ENCODE peak calls at places on chromosomes 5 and 9, in six cellular contexts. One of them, this sample, is unnamed.

GRCh38 chr9:88991066-88992030 is at the start of gene S1PR3:
- DNase-seq in heart left ventricle: peak; percentile 80
- DNase-seq in endothelial cell: peak; percentile 64
- DNase-seq in fibroblast of the aortic adventitia: peak; percentile 32
- DNase-seq in neural crest cell: peak; percentile 51
- DNase-seq in thoracic aorta: no peak
- DNase-seq in this sample: no peak

GRCh38 chr5:26295541-26295940 is 742.8 kb downstream of the CDH9 start:
- DNase-seq in heart left ventricle: no peak
- DNase-seq in endothelial cell: no peak
- DNase-seq in fibroblast of the aortic adventitia: no peak
- DNase-seq in neural crest cell: no peak
- DNase-seq in thoracic aorta: no peak
- DNase-seq in this sample: no peak

GRCh38 chr9:20997503-20998076 is 33.9 kb downstream of the HACD4 start:
- DNase-seq in heart left ventricle: no peak
- DNase-seq in endothelial cell: no peak
- DNase-seq in fibroblast of the aortic adventitia: no peak
- DNase-seq in neural crest cell: no peak
- DNase-seq in thoracic aorta: no peak
- DNase-seq in this sample: no peak

GRCh38 chr9:104993291-104993963 is 65.5 kb upstream of the ABCA1 start:
- DNase-seq in heart left ventricle: peak; percentile 81
- DNase-seq in endothelial cell: peak; percentile 71
- DNase-seq in fibroblast of the aortic adventitia: peak; percentile 93
- DNase-seq in neural crest cell: no peak
- DNase-seq in thoracic aorta: peak; percentile 61
- DNase-seq in this sample: no peak

GRCh38 chr9:89879276-89879675 is 274.5 kb downstream of the GADD45G start:
- DNase-seq in heart left ventricle: no peak
- DNase-seq in endothelial cell: no peak
- DNase-seq in fibroblast of the aortic adventitia: no peak
- DNase-seq in neural crest cell: no peak
- DNase-seq in thoracic aorta: no peak
- DNase-seq in this sample: no peak

GRCh38 chr9:37938121-37938906 is 34.4 kb upstream of the SLC25A51 start:
- DNase-seq in heart left ventricle: peak; percentile 45
- DNase-seq in endothelial cell: no peak
- DNase-seq in fibroblast of the aortic adventitia: peak; percentile 76
- DNase-seq in neural crest cell: no peak
- DNase-seq in thoracic aorta: no peak
- DNase-seq in this sample: no peak

GRCh38 chr9:69768101-69768500 is 8.3 kb upstream of the PTAR1 start:
- DNase-seq in heart left ventricle: no peak
- DNase-seq in endothelial cell: no peak
- DNase-seq in fibroblast of the aortic adventitia: peak; percentile 42
- DNase-seq in neural crest cell: no peak
- DNase-seq in thoracic aorta: no peak
- DNase-seq in this sample: no peak

GRCh38 chr9:132792547-132792946 is 85.5 kb downstream of the AK8 start:
- DNase-seq in heart left ventricle: no peak
- DNase-seq in endothelial cell: no peak
- DNase-seq in fibroblast of the aortic adventitia: no peak
- DNase-seq in neural crest cell: no peak
- DNase-seq in thoracic aorta: no peak
- DNase-seq in this sample: no peak

GRCh38 chr5:42889311-42889933 is 77.7 kb upstream of the SELENOP start:
- DNase-seq in heart left ventricle: peak; percentile 75
- DNase-seq in endothelial cell: peak; percentile 80
- DNase-seq in fibroblast of the aortic adventitia: peak; percentile 80
- DNase-seq in neural crest cell: peak; percentile 70
- DNase-seq in thoracic aorta: peak; percentile 24
- DNase-seq in this sample: peak; percentile 66

GRCh38 chr5:66554211-66554610 is 42.0 kb upstream of the MAST4 start:
- DNase-seq in heart left ventricle: no peak
- DNase-seq in endothelial cell: no peak
- DNase-seq in fibroblast of the aortic adventitia: peak; percentile 29
- DNase-seq in neural crest cell: no peak
- DNase-seq in thoracic aorta: no peak
- DNase-seq in this sample: peak; percentile 63

GRCh38 chr5:32942225-32942989 is 231.3 kb downstream of the NPR3 start:
- DNase-seq in heart left ventricle: no peak
- DNase-seq in endothelial cell: no peak
- DNase-seq in fibroblast of the aortic adventitia: peak; percentile 9
- DNase-seq in neural crest cell: no peak
- DNase-seq in thoracic aorta: no peak
- DNase-seq in this sample: peak; percentile 30
- TF ChIP-seq CTCF in heart left ventricle: no peak
- TF ChIP-seq CTCF in endothelial cell: peak; percentile 50
- TF ChIP-seq CTCF in fibroblast of the aortic adventitia: peak; percentile 36
- TF ChIP-seq CTCF in neural crest cell: peak; percentile 62
- TF ChIP-seq CTCF in thoracic aorta: no peak
- TF ChIP-seq CTCF in this sample: peak; percentile 32

GRCh38 chr9:15433661-15434060 is 11.0 kb downstream of the SNAPC3 start:
- DNase-seq in heart left ventricle: no peak
- DNase-seq in endothelial cell: no peak
- DNase-seq in fibroblast of the aortic adventitia: no peak
- DNase-seq in neural crest cell: no peak
- DNase-seq in thoracic aorta: no peak
- DNase-seq in this sample: no peak

GRCh38 chr9:15444141-15444540 is 21.5 kb downstream of the SNAPC3 start:
- DNase-seq in heart left ventricle: no peak
- DNase-seq in endothelial cell: no peak
- DNase-seq in fibroblast of the aortic adventitia: no peak
- DNase-seq in neural crest cell: no peak
- DNase-seq in thoracic aorta: no peak
- DNase-seq in this sample: no peak

GRCh38 chr9:15438891-15439290 is 16.2 kb downstream of the SNAPC3 start:
- DNase-seq in heart left ventricle: no peak
- DNase-seq in endothelial cell: no peak
- DNase-seq in fibroblast of the aortic adventitia: no peak
- DNase-seq in neural crest cell: no peak
- DNase-seq in thoracic aorta: no peak
- DNase-seq in this sample: no peak
- TF ChIP-seq CTCF in heart left ventricle: no peak
- TF ChIP-seq CTCF in endothelial cell: no peak
- TF ChIP-seq CTCF in fibroblast of the aortic adventitia: no peak
- TF ChIP-seq CTCF in neural crest cell: no peak
- TF ChIP-seq CTCF in thoracic aorta: no peak
- TF ChIP-seq CTCF in this sample: no peak

GRCh38 chr5:17396247-17396646 is 101.8 kb upstream of the TAF11L2 start:
- DNase-seq in heart left ventricle: no peak
- DNase-seq in endothelial cell: no peak
- DNase-seq in fibroblast of the aortic adventitia: peak; percentile 77
- DNase-seq in neural crest cell: no peak
- DNase-seq in thoracic aorta: no peak
- DNase-seq in this sample: no peak

GRCh38 chr5:17398866-17399835 is 98.9 kb upstream of the TAF11L2 start:
- DNase-seq in heart left ventricle: no peak
- DNase-seq in endothelial cell: no peak
- DNase-seq in fibroblast of the aortic adventitia: no peak
- DNase-seq in neural crest cell: no peak
- DNase-seq in thoracic aorta: no peak
- DNase-seq in this sample: no peak

GRCh38 chr5:17399931-17400330 is 98.1 kb upstream of the TAF11L2 start:
- DNase-seq in heart left ventricle: no peak
- DNase-seq in endothelial cell: no peak
- DNase-seq in fibroblast of the aortic adventitia: no peak
- DNase-seq in neural crest cell: no peak
- DNase-seq in thoracic aorta: no peak
- DNase-seq in this sample: no peak

GRCh38 chr5:17400724-17401508 is 97.1 kb upstream of the TAF11L2 start:
- DNase-seq in heart left ventricle: no peak
- DNase-seq in endothelial cell: no peak
- DNase-seq in fibroblast of the aortic adventitia: no peak
- DNase-seq in neural crest cell: no peak
- DNase-seq in thoracic aorta: no peak
- DNase-seq in this sample: no peak

DNA sequence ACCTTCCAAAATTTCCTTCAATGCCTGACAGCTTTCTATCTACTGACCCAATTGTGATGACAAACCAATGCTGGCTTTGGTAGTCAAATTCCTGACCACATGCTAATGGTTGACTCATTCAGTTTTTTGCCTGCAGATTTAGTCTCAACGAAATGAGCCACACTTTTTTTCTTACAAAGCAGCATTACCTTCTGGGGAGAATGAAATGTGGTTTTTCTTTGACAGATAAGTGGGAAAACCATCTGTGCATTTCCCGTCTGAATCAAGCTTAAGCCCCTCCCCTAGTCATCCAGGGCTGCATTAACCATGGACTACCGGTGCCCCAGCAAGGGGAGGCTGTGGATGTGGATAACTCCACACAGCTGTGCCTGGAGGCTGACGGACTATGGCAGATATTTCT is 99.6 kb upstream of the TAF11L2 start:
- DNase-seq in heart left ventricle: no peak
- DNase-seq in endothelial cell: no peak
- DNase-seq in fibroblast of the aortic adventitia: peak; percentile 90
- DNase-seq in neural crest cell: no peak
- DNase-seq in thoracic aorta: no peak
- DNase-seq in this sample: no peak
- TF ChIP-seq CTCF in heart left ventricle: no peak
- TF ChIP-seq CTCF in endothelial cell: no peak
- TF ChIP-seq CTCF in fibroblast of the aortic adventitia: no peak
- TF ChIP-seq CTCF in neural crest cell: no peak
- TF ChIP-seq CTCF in thoracic aorta: no peak
- TF ChIP-seq CTCF in this sample: no peak

DNA sequence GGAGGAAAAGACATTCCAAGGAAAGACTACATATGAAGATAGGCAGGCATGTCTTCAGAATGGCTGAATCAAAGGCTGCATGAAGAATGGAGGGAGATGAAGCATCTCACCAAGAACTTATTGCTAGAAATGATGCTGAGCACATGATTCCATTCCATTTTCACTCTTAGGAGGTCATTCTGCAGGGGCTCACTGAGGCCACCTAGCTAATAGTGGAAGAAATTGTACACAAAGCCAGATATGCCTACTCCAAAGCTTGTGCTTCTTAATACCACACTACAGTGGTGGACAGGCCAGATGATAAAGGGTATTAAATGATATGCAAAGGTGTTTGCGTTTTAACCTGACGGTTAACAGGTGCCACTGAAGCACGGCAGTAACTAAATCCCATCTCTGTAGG is 14.7 kb downstream of the NDUFA8 start:
- DNase-seq in heart left ventricle: no peak
- DNase-seq in endothelial cell: no peak
- DNase-seq in fibroblast of the aortic adventitia: no peak
- DNase-seq in neural crest cell: no peak
- DNase-seq in thoracic aorta: no peak
- DNase-seq in this sample: no peak
- TF ChIP-seq CTCF in heart left ventricle: peak; percentile 37
- TF ChIP-seq CTCF in endothelial cell: no peak
- TF ChIP-seq CTCF in fibroblast of the aortic adventitia: peak; percentile 38
- TF ChIP-seq CTCF in neural crest cell: no peak
- TF ChIP-seq CTCF in thoracic aorta: no peak
- TF ChIP-seq CTCF in this sample: peak; percentile 38